ENCODE peak calls at places on chromosome 14, in four cellular contexts. K, U, E and A are unnamed samples.

GRCh38 chr14:58954874-58955273 is 233.6 kb upstream of the DAAM1 start:
- DNase-seq in K (no peak), E (no peak), U (no peak), A (no peak)

GRCh38 chr14:101457936-101458535 is 103.3 kb upstream of the DIO3 start:
- DNase-seq in U (no peak), E (no peak), K (no peak), A (no peak)

GRCh38 chr14:87409401-87409800 is 583.6 kb downstream of the GALC start:
- DNase-seq in E (no peak), K (peak), U (no peak), A (no peak)

GRCh38 chr14:55052259-55052930 is 948 bp downstream of the MAPK1IP1L start:
- DNase-seq in E (no peak), U (no peak), K (peak), A (no peak)

GRCh38 chr14:71289536-71289935 is 382.3 kb downstream of the PCNX1 start:
- DNase-seq in U (no peak), E (peak), K (no peak), A (no peak)

GRCh38 chr14:40394634-40395340 is 962.6 kb upstream of the FBXO33 start:
- DNase-seq in E (no peak), K (no peak), U (no peak), A (no peak)

GRCh38 chr14:73025544-73025943 is 1.4 kb downstream of the ZFYVE1 start:
- DNase-seq in U (no peak), K (peak), E (no peak), A (no peak)

GRCh38 chr14:32932921-32933622 is 5.6 kb upstream of the NPAS3 start:
- DNase-seq in U (no peak), E (no peak), K (no peak), A (no peak)

GRCh38 chr14:61802010-61802621 is 39.9 kb downstream of the SNAPC1 start:
- DNase-seq in U (no peak), K (no peak), E (peak), A (no peak)

GRCh38 chr14:105042813-105043212 is 21.9 kb upstream of the CDCA4 start:
- DNase-seq in K (no peak), U (no peak), E (no peak), A (no peak)

GRCh38 chr14:31207746-31208545 is at the start of gene HECTD1:
- DNase-seq in E (peak), K (peak), U (peak), A (peak)

GRCh38 chr14:99274346-99275221 is 2.6 kb upstream of the BCL11B start:
- DNase-seq in U (peak), K (peak), E (no peak), A (peak)

GRCh38 chr14:30357791-30358190 is 201.2 kb upstream of the G2E3 start:
- DNase-seq in U (no peak), K (no peak), E (no peak), A (no peak)

GRCh38 chr14:63478437-63478852 is 64.7 kb downstream of the PPP2R5E start:
- DNase-seq in K (no peak), U (no peak), E (peak), A (no peak)

GRCh38 chr14:100616854-100617714 is 29.9 kb upstream of the BEGAIN start:
- DNase-seq in E (no peak), K (no peak), U (no peak), A (no peak)

GRCh38 chr14:73795974-73796373 is 55.7 kb upstream of the PTGR2 start:
- DNase-seq in K (peak), E (no peak), U (no peak), A (no peak)

GRCh38 chr14:77040995-77041744 is 12.7 kb upstream of the IRF2BPL start:
- DNase-seq in E (no peak), K (no peak), U (no peak), A (no peak)

GRCh38 chr14:68084256-68084655 is 264.7 kb downstream of the RAD51B start:
- DNase-seq in K (peak), U (no peak), E (no peak), A (no peak)

GRCh38 chr14:100638211-100638855 is 51.1 kb upstream of the BEGAIN start:
- DNase-seq in U (no peak), E (no peak), K (no peak), A (no peak)

GRCh38 chr14:75042040-75042439 is 9.2 kb downstream of the MLH3 start:
- DNase-seq in E (no peak), U (no peak), K (no peak), A (no peak)

GRCh38 chr14:96511146-96511545 is 9.0 kb downstream of the PAPOLA start:
- DNase-seq in K (no peak), E (no peak), U (no peak), A (no peak)

GRCh38 chr14:63701614-63702291 is 26.1 kb downstream of the SGPP1 start:
- DNase-seq in E (no peak), U (no peak), K (no peak), A (no peak)

GRCh38 chr14:79842270-79842669 is 369.0 kb downstream of the DIO2 start:
- DNase-seq in U (no peak), K (peak), E (no peak), A (no peak)

GRCh38 chr14:85175556-85175955 is 354.4 kb upstream of the FLRT2 start:
- DNase-seq in E (no peak), U (no peak), K (peak), A (no peak)

GRCh38 chr14:104362761-104363605 is 216.6 kb upstream of the C14orf180 start:
- DNase-seq in E (no peak), U (no peak), K (no peak), A (no peak)

GRCh38 chr14:105978618-105979295 is 452.4 kb downstream of the TMEM121 start:
- DNase-seq in U (no peak), E (no peak), K (no peak), A (no peak)

DNA sequence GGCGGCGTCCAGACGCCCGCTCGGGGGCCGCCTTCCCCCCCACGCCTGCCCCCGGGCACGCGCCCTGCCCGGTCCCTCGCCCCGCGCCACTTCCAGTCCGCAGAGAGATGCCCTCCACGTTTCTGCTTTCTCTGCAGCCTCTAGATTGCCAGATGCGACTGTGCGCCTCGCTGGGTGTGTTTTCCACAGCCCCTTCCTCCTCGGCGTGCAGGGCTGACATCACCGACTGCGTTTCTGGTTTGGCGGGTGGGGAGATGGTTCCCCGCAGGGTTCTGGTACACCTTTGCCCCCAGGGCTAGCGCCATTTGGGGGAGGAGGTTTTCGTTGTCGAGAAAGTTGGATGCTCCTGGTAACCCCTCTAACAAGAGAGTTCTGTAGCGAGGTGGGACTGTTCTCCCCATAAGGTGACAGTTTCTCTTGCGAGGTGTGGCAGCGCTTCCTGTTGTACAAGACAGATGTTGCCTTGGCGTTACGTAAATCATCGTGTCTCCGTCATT is 1.5 kb downstream of the CALM1 start:
- DNase-seq in K (no peak), E (no peak), U (no peak), A (no peak)
- TF ChIP-seq CHD1 in K (no peak), E (no peak), U (no peak), A (no peak)

GRCh38 chr14:60643443-60644402 is 5.6 kb downstream of the SIX1 start:
- DNase-seq in U (no peak), E (no peak), K (peak), A (no peak)

GRCh38 chr14:60641722-60642269 is 7.5 kb downstream of the SIX1 start:
- DNase-seq in E (no peak), K (no peak), U (no peak), A (no peak)

GRCh38 chr14:60642270-60642789 is 6.9 kb downstream of the SIX1 start:
- DNase-seq in E (no peak), K (no peak), U (no peak), A (no peak)

GRCh38 chr14:60640859-60641721 is 8.2 kb downstream of the SIX1 start:
- DNase-seq in E (no peak), K (no peak), U (no peak), A (no peak)

DNA sequence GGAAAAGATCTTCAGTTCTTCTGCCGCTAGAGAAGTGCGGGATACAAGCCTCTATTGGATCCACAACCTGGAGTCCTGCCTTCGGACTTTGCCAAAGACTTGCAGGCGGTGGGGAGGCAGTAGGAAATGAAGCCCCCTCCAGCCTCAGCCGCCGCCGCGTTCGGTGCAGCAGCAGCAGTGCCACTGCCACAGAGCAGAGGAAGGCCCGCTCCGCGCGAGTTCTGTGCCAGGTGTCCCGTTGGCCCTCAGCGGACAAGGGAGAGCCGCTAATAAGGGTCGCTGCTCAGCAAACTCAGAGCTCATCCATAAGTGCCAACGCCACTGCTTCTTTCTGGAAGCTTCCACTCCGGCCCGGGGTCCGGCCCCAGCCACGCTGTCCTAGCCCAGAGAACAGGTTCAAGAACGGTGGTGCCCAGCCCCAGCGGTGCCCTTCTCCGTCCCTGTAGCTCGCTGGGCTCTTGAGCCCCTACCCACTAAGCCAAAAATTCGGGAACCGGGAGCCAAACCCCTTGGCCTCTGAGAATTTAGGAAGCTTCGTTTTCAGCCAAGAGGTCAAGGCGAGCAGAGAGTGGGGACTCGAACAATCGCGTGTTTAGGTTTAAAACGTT is 6.4 kb downstream of the SIX1 start:
- DNase-seq in E (no peak), U (no peak), K (no peak), A (no peak)
- H3K9ac ChIP-seq in E (no peak), U (no peak), K (no peak), A (no peak)

DNA sequence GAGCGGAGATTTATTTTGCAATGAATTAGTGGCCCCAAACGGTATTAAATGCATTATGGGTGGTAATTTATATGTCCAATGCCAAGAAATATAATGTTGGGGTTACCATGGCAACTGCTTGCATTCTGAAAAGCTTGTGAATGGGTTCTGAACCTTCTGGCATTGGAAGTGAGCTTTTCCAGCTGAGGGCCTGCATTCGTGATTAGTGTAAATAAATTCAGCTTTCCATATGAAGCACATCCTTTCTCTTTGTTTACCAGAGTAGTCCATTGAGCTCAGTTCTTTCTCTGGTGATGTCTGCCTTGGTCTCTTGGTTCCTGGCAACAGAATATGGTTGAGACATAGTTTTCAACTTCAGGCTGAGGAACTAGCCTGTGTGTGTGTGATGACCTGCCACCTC is 51.9 kb downstream of the TRAF3 start:
- DNase-seq in E (no peak), K (peak), U (no peak), A (no peak)
- TF ChIP-seq CHD1 in E (no peak), K (no peak), U (no peak), A (no peak)

GRCh38 chr14:94015223-94015622 is 10.9 kb upstream of the OTUB2 start:
- DNase-seq in U (no peak), K (no peak), E (no peak), A (no peak)

GRCh38 chr14:94010625-94011024 is 13.5 kb downstream of the CCDC197 start:
- DNase-seq in K (no peak), E (no peak), U (no peak), A (no peak)

GRCh38 chr14:94014375-94014774 is 11.8 kb upstream of the OTUB2 start:
- DNase-seq in E (no peak), U (no peak), K (no peak), A (no peak)

GRCh38 chr14:94009767-94010166 is 12.7 kb downstream of the CCDC197 start:
- DNase-seq in U (no peak), E (peak), K (peak), A (no peak)

GRCh38 chr14:94011795-94012194 is 14.3 kb upstream of the OTUB2 start:
- DNase-seq in K (no peak), U (no peak), E (no peak), A (no peak)
- H3K9ac ChIP-seq in K (no peak), U (no peak), E (no peak), A (no peak)

GRCh38 chr14:57610631-57611030 is 117.0 kb upstream of the CCDC198 start:
- DNase-seq in K (no peak), U (no peak), E (no peak), A (no peak)
- TF ChIP-seq CHD1 in K (no peak), U (no peak), E (no peak), A (no peak)

DNA sequence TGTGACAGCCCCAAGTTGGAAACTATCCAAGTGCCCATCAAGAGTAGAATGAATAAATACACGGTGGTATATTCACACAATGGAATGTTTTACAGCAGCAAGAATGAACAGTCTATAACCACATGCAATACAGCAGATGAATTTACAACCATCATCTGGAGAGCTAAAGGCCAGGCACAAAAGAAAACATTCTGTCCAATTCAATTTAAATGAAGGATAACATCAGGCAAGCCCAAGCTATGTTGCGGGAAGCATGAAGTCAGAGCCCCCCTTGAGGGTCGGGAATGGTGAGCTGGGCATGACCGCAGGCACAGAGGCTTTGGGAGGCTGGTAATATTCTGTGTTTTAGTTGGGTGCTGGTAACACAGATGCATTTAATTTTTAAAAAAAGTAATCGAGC is 76.0 kb downstream of the SYNE3 start:
- DNase-seq in U (no peak), E (no peak), K (peak), A (no peak)
- H3K9ac ChIP-seq in U (no peak), E (no peak), K (no peak), A (no peak)